ENCODE peak calls at places on chromosomes 6 and 20, in five cellular contexts. T is effector memory CD4-positive, alpha-beta T cell; P is naive thymus-derived CD4-positive, alpha-beta T cell; M is IMR-90; I is A549. G is an unnamed sample.

GRCh38 chr6:29641430-29642213 is 8.6 kb upstream of the GABBR1 start:
- DNase-seq in M (no peak), T (no peak), I (no peak), P (peak), G (no peak)

GRCh38 chr20:62567246-62568044 is 74.9 kb upstream of the SLCO4A1 start:
- DNase-seq in T (no peak), I (no peak), M (no peak), P (no peak), G (no peak)

GRCh38 chr6:110900028-110900598 is 25.5 kb downstream of the AMD1 start:
- DNase-seq in M (no peak), P (no peak), I (no peak), T (no peak), G (no peak)

GRCh38 chr6:163355471-163355991 is 59.0 kb upstream of the QKI start:
- DNase-seq in P (no peak), T (no peak), M (peak), I (no peak), G (peak)

GRCh38 chr20:50628326-50628725 is 63.0 kb downstream of the RIPOR3 start:
- DNase-seq in M (no peak), I (no peak), T (no peak), P (no peak), G (no peak)

GRCh38 chr6:169220068-169220964 is 33.3 kb downstream of the THBS2 start:
- DNase-seq in M (no peak), T (no peak), P (no peak), I (no peak), G (peak)

GRCh38 chr6:127513425-127513824 is 5.7 kb downstream of the MTCL3 start:
- DNase-seq in I (no peak), T (no peak), P (no peak), M (no peak), G (no peak)

GRCh38 chr6:29909995-29910394 is 32.3 kb upstream of the HLA-A start:
- DNase-seq in I (no peak), T (no peak), M (peak), P (no peak), G (no peak)

GRCh38 chr20:41951615-41952014 is 333.4 kb upstream of the CHD6 start:
- DNase-seq in T (no peak), I (no peak), M (no peak), P (no peak), G (no peak)

GRCh38 chr20:56798634-56799033 is 169.5 kb downstream of the TFAP2C start:
- DNase-seq in P (no peak), I (no peak), T (no peak), M (no peak), G (no peak)

GRCh38 chr6:96162711-96163120 is 146.9 kb downstream of the FUT9 start:
- DNase-seq in M (no peak), T (no peak), P (no peak), I (no peak), G (no peak)

GRCh38 chr6:124961468-124961783 is 811 bp upstream of the RNF217 start:
- DNase-seq in I (no peak), T (no peak), P (no peak), M (no peak), G (no peak)

GRCh38 chr6:120077489-120077888 is 727.9 kb upstream of the MAN1A1 start:
- DNase-seq in T (no peak), I (peak), P (no peak), M (no peak), G (no peak)

GRCh38 chr20:35698298-35699126 is 640 bp downstream of the NFS1 start:
- DNase-seq in M (no peak), T (no peak), I (no peak), P (no peak), G (no peak)

GRCh38 chr6:141550471-141550870 is 582.3 kb upstream of the GJE1 start:
- DNase-seq in M (peak), P (no peak), I (no peak), T (no peak), G (no peak)

GRCh38 chr20:62392621-62393164 is 5.8 kb downstream of the RPS21 start:
- DNase-seq in P (no peak), M (no peak), T (no peak), I (no peak), G (no peak)

GRCh38 chr6:7542065-7542877 is 800 bp downstream of the DSP start:
- DNase-seq in I (peak), M (no peak), P (peak), T (no peak), G (peak)

GRCh38 chr20:38973107-38973506 is 11.0 kb downstream of the DHX35 start:
- DNase-seq in T (no peak), P (no peak), I (no peak), M (no peak), G (no peak)

GRCh38 chr6:105855433-105855832 is 230.7 kb upstream of the PRDM1 start:
- DNase-seq in I (no peak), T (no peak), P (no peak), M (no peak), G (no peak)
- H3K27ac ChIP-seq in I (no peak), T (no peak), P (no peak), M (no peak), G (no peak)

GRCh38 chr6:42786525-42786985 is 4.7 kb downstream of the BICRAL start:
- DNase-seq in P (no peak), T (no peak), I (no peak), M (no peak), G (no peak)

GRCh38 chr6:42788671-42789070 is 6.8 kb downstream of the BICRAL start:
- DNase-seq in I (no peak), T (no peak), M (no peak), P (no peak), G (no peak)

GRCh38 chr6:42784739-42785498 is 3.1 kb downstream of the BICRAL start:
- DNase-seq in M (no peak), P (no peak), T (no peak), I (no peak), G (no peak)

GRCh38 chr6:42783876-42784738 is 2.3 kb downstream of the BICRAL start:
- DNase-seq in P (peak), I (no peak), T (no peak), M (no peak), G (peak)

DNA sequence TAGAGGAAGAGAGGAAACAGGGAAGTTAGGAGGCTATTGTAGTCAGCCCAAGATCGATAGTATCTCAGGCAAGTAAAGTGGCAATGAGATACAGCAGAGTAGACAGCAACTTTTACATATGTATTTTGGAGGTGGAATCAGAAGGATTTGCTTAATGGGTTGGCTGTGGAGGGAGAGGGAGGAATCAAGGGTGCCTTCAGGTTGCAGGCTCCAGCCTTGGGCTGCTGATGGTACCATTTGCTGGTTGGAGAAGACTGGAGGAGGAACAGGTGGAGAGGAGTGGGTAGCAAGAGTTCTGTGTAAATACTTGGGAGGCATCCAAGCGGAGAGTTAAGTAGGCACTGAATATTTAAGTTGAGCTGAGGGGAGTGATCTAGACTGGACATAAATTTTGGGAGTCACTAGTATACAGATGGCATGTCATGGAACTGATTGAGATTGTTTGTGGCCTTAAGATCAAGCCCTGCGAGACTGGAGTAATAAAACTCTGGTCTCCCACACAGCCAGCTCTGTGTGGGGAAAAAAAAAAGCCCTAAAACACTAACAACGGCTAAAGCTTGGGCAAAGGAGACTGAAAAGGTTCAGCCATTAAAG is 5.3 kb downstream of the BICRAL start:
- DNase-seq in T (no peak), I (no peak), P (no peak), M (no peak), G (no peak)
- H3K27ac ChIP-seq in T (no peak), I (no peak), P (peak), M (no peak), G (no peak)

GRCh38 chr6:44002591-44003344 is 124.5 kb downstream of the MRPL14 start:
- DNase-seq in T (peak), I (peak), P (peak), M (peak), G (peak)

GRCh38 chr6:43999628-44000027 is 127.6 kb downstream of the MRPL14 start:
- DNase-seq in M (no peak), T (no peak), P (no peak), I (no peak), G (no peak)

GRCh38 chr6:44000164-44000842 is 126.9 kb downstream of the MRPL14 start:
- DNase-seq in P (no peak), I (no peak), T (no peak), M (peak), G (no peak)

GRCh38 chr6:44002071-44002590 is 125.1 kb downstream of the MRPL14 start:
- DNase-seq in P (no peak), I (peak), M (no peak), T (no peak), G (no peak)

DNA sequence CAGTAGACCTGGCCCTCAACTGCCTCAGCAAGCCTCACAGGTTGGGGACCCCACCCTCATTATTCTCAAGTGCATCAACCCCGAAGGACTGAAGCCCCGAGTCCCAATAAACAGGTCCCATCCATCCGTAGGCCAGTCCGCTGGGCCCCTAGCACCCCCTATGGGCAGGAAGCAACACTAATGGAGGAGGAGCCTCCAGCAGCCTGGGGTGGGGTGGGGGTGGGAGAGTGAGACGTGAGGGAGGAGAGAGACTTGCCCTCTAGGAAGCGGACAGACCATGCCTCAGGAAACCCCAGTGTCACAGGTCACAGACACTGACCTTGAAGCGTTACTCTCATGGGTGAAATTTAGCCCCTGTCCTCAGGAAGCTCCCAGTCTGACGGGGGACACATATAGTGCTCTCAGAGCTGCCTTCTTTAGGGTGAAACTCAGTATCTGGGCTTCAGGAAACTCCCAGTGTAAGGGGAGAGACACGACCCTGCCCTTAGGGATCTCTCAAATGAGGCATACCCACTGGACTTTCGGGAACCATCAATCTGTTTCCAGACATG is 125.9 kb downstream of the MRPL14 start:
- DNase-seq in T (no peak), M (no peak), I (peak), P (no peak), G (peak)
- H3K27ac ChIP-seq in T (no peak), M (no peak), I (peak), P (no peak), G (no peak)

GRCh38 chr6:134537146-134537555 is 219.2 kb upstream of the SGK1 start:
- DNase-seq in M (peak), T (no peak), P (no peak), I (peak), G (no peak)

GRCh38 chr6:134543128-134543527 is 225.2 kb upstream of the SGK1 start:
- DNase-seq in M (no peak), T (no peak), P (peak), I (no peak), G (no peak)

GRCh38 chr6:134544737-134545136 is 226.8 kb upstream of the SGK1 start:
- DNase-seq in I (no peak), T (no peak), M (no peak), P (no peak), G (no peak)

GRCh38 chr6:134539865-134540323 is 222.0 kb upstream of the SGK1 start:
- DNase-seq in P (peak), I (no peak), M (no peak), T (no peak), G (no peak)

DNA sequence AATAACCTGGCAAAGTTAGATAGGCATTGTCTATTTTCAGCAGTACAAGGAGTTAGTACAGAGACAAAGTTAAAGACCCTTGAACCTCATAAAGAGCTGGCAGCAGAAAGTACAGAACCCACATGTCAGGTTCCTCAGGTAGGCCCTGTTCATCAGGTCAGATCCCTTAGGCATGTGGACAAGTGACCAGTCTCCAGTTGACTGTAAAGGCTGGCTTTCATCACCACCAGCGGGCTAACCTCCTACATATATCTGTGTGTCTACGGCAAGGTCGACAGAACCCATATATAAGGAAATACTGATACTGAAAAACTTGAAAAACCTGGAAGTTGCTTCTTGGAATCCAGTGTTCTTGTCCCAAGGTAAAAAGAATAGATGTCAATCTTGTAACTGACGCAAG is 223.1 kb upstream of the SGK1 start:
- DNase-seq in P (no peak), I (no peak), T (no peak), M (no peak), G (no peak)
- H3K27ac ChIP-seq in P (no peak), I (no peak), T (no peak), M (no peak), G (no peak)

GRCh38 chr6:36129889-36130671 is at the start of gene MAPK13:
- DNase-seq in I (no peak), M (peak), P (no peak), T (no peak), G (peak)
- H3K27ac ChIP-seq in I (no peak), M (peak), P (peak), T (peak), G (peak)

GRCh38 chr6:41376176-41376575 is 40.8 kb downstream of the NCR2 start:
- DNase-seq in P (no peak), I (no peak), M (no peak), T (no peak), G (no peak)
- H3K27ac ChIP-seq in P (no peak), I (no peak), M (no peak), T (no peak), G (no peak)

DNA sequence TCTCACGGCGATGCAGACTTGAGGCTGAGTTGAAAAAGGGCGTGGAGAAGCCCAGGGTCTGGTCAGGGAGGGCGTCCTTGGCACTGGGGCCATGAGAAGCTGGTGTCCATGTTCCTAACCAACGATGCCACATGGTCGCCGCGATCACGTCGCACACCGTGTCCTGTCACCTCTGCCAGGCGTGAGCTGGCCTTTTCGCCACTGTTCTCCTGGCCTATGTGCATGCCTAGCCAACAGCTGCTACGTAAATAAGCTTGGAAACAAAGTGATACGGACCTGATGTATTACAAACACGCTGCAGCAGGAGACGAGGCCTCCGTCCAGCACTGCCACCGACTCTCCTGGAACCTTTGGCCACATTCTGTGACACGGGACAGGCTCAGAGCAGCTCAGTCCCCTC is 22.0 kb upstream of the KIF25 start:
- DNase-seq in T (no peak), M (no peak), P (no peak), I (no peak), G (no peak)
- H3K27ac ChIP-seq in T (no peak), M (no peak), P (no peak), I (no peak), G (no peak)

GRCh38 chr20:16707674-16708073 is 22.2 kb upstream of the SNRPB2 start:
- DNase-seq in P (no peak), M (no peak), I (no peak), T (no peak), G (no peak)
- H3K27ac ChIP-seq in P (no peak), M (no peak), I (no peak), T (no peak), G (no peak)

G was measured in Peyer's patch.